ENCODE peak calls at places on chromosomes 11 and 22, in seven cellular contexts. A is SK-N-SH, Y is H1, S is K562, I is GM12878, B is HepG2, W is HCT116. F is an unnamed sample.

GRCh38 chr11:106399075-106399500 is 321.6 kb downstream of the AASDHPPT start:
- DNase-seq in S (no peak), B (no peak), I (no peak), Y (no peak), W (peak; percentile 36), A (peak; percentile 6), F (no peak)

GRCh38 chr22:19524170-19525115 is at the start of gene CLDN5:
- DNase-seq in W (no peak), S (no peak), A (peak; percentile 89), B (no peak), I (no peak), Y (no peak), F (no peak)

GRCh38 chr11:69746780-69747742 is 28.1 kb downstream of the FGF4 start:
- DNase-seq in Y (no peak), W (no peak), I (no peak), A (no peak), S (no peak), B (no peak), F (no peak)

GRCh38 chr22:41152902-41153301 is 52.2 kb upstream of the L3MBTL2 start:
- DNase-seq in A (no peak), W (no peak), Y (no peak), I (no peak), B (no peak), S (no peak), F (no peak)

GRCh38 chr11:47524200-47524874 is 28.6 kb downstream of the CELF1 start:
- DNase-seq in Y (no peak), I (no peak), W (no peak), A (peak; percentile 34), S (no peak), B (no peak), F (peak; percentile 43)

GRCh38 chr11:19979519-19979845 is 180.8 kb downstream of the DBX1 start:
- DNase-seq in B (no peak), A (no peak), S (no peak), I (peak; percentile 25), Y (no peak), W (no peak), F (no peak)

GRCh38 chr11:101429708-101430107 is 154.1 kb downstream of the TRPC6 start:
- DNase-seq in I (no peak), W (no peak), Y (no peak), B (peak; percentile 12), A (no peak), S (no peak), F (no peak)

GRCh38 chr22:44505796-44506354 is 7.8 kb upstream of the RTL6 start:
- DNase-seq in I (no peak), A (no peak), W (no peak), B (no peak), Y (no peak), S (no peak), F (no peak)

GRCh38 chr11:74978041-74978440 is 10.7 kb upstream of the NEU3 start:
- DNase-seq in B (no peak), A (no peak), I (no peak), W (no peak), Y (no peak), S (no peak), F (no peak)

GRCh38 chr22:28759861-28760560 is 12.5 kb upstream of the CCDC117 start:
- DNase-seq in S (no peak), I (peak; percentile 21), W (no peak), A (no peak), B (peak; percentile 96), Y (peak; percentile 41), F (peak; percentile 46)

GRCh38 chr11:84740050-84740449 is 887.1 kb downstream of the DLG2 start:
- DNase-seq in A (no peak), I (no peak), Y (no peak), W (no peak), S (no peak), B (no peak), F (no peak)

GRCh38 chr22:20792966-20793332 is 19.0 kb downstream of the SERPIND1 start:
- DNase-seq in B (no peak), S (no peak), W (no peak), Y (no peak), A (no peak), I (no peak), F (no peak)

GRCh38 chr11:115590254-115590653 is 86.0 kb upstream of the CADM1 start:
- DNase-seq in S (no peak), A (peak; percentile 71), Y (no peak), B (no peak), I (no peak), W (no peak), F (no peak)

GRCh38 chr22:41445171-41446056 is 1.2 kb downstream of the TOB2 start:
- DNase-seq in B (no peak), Y (no peak), S (peak; percentile 61), A (no peak), I (no peak), W (no peak), F (peak; percentile 46)

GRCh38 chr22:19085233-19086043 is 36.8 kb downstream of the DGCR2 start:
- DNase-seq in A (peak; percentile 69), B (peak; percentile 26), W (no peak), I (peak; percentile 43), S (peak; percentile 71), Y (no peak), F (peak; percentile 31)

GRCh38 chr11:68436985-68437926 is 23.3 kb upstream of the PPP6R3 start:
- DNase-seq in S (peak; percentile 70), Y (no peak), A (no peak), I (no peak), W (no peak), B (no peak), F (no peak)

GRCh38 chr11:116778556-116778955 is 5.8 kb upstream of the BUD13 start:
- DNase-seq in Y (no peak), A (no peak), W (no peak), S (no peak), I (no peak), B (no peak), F (no peak)

GRCh38 chr11:132962026-132962425 is 570.3 kb downstream of the OPCML start:
- DNase-seq in Y (no peak), B (no peak), A (peak; percentile 44), I (no peak), W (no peak), S (no peak), F (no peak)

GRCh38 chr11:117875397-117876048 is 935 bp downstream of the FXYD6 start:
- DNase-seq in Y (no peak), B (no peak), S (no peak), W (no peak), I (no peak), A (peak; percentile 79), F (no peak)

GRCh38 chr11:130798280-130798679 is 118.0 kb downstream of the SNX19 start:
- DNase-seq in S (no peak), I (no peak), B (no peak), A (no peak), W (no peak), Y (no peak), F (no peak)

GRCh38 chr11:26558191-26558590 is 13.9 kb downstream of the MUC15 start:
- DNase-seq in I (no peak), S (no peak), A (no peak), B (no peak), W (no peak), Y (no peak), F (peak; percentile 39)

GRCh38 chr11:26556582-26556981 is 15.5 kb downstream of the MUC15 start:
- DNase-seq in B (no peak), S (no peak), I (no peak), A (no peak), W (no peak), Y (no peak), F (peak; percentile 77)

GRCh38 chr11:26553182-26553581 is 18.9 kb downstream of the MUC15 start:
- DNase-seq in W (no peak), I (no peak), A (no peak), S (no peak), Y (no peak), B (no peak), F (no peak)

GRCh38 chr11:26557666-26558065 is 14.4 kb downstream of the MUC15 start:
- DNase-seq in W (no peak), Y (no peak), I (no peak), S (no peak), A (no peak), B (no peak), F (no peak)
- TF ChIP-seq JUND in W (no peak), Y (no peak), I (no peak), S (no peak), A (no peak), B (no peak), F (no peak)

GRCh38 chr11:86193297-86194095 is 51.1 kb upstream of the EED start:
- DNase-seq in Y (peak; percentile 33), I (peak; percentile 78), B (peak; percentile 76), A (peak; percentile 72), S (peak; percentile 97), W (peak; percentile 86), F (peak; percentile 78)
- TF ChIP-seq JUND in Y (no peak), I (no peak), B (no peak), A (no peak), S (peak; percentile 79), W (no peak), F (no peak)

GRCh38 chr11:109960831-109961230 is 132.4 kb upstream of the ZC3H12C start:
- DNase-seq in S (no peak), W (no peak), Y (no peak), A (no peak), I (no peak), B (no peak), F (no peak)
- TF ChIP-seq JUND in S (no peak), W (no peak), Y (no peak), A (no peak), I (no peak), B (no peak), F (no peak)

GRCh38 chr11:125943661-125944349 is 2.0 kb upstream of the VSIG10L2 start:
- DNase-seq in S (no peak), A (no peak), I (no peak), W (no peak), B (no peak), Y (no peak), F (no peak)

GRCh38 chr11:125945797-125946520 is at the start of gene VSIG10L2:
- DNase-seq in B (no peak), S (no peak), W (no peak), A (no peak), I (no peak), Y (no peak), F (no peak)

GRCh38 chr11:125946712-125947418 is 1.0 kb downstream of the VSIG10L2 start:
- DNase-seq in B (no peak), W (no peak), S (no peak), I (no peak), A (no peak), Y (no peak), F (no peak)

GRCh38 chr11:125944350-125945010 is 1.4 kb upstream of the VSIG10L2 start:
- DNase-seq in S (no peak), Y (no peak), B (no peak), A (no peak), W (no peak), I (no peak), F (no peak)

DNA sequence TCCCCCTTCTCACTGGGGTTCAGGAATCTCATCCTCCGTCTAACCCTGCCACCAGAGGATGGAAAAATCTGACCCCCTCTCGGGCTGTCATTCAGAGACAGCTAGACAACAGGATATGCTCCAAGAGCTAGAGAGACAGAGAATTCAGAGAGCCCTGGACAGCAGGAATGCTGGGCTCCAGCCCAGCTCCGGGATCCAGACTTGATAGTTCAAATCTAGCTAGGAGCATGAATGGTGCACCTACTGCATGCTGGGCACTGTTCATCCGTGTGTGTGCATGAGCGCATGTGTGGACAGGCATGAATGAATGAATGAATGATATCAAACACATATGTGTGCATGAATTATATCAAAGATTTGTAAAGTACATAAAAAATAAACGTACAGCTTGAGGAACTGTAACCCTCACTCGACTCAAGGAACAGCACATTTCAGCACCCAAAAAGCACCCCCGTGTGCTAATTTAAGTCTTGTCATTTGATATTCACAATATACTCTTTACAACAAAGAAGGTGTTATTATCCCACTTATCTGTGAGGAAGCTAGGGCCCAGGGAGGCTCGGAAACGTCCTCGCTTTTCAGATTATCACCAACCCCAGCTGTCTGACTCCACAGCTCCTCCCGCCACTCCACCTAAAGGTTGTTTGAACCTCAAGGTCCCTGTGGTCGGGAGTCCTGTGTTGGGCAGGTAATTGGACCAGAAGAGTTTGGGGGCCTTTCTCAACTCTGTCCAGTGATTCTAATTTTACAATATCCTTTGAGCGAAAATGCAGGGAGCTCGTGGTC is 640 bp upstream of the VSIG10L2 start:
- DNase-seq in Y (no peak), W (no peak), S (peak; percentile 23), I (no peak), B (no peak), A (no peak), F (no peak)
- TF ChIP-seq JUND in Y (no peak), W (no peak), S (no peak), I (no peak), B (no peak), A (no peak), F (no peak)

F was measured in T47D.